ENCODE peak calls at places on chromosomes 11 and 22, in nine cellular contexts. C is stomach, G is heart right ventricle, Q is cardiac muscle cell, F is esophagus squamous epithelium, M is substantia nigra, A is mesenchymal stem cell, D is neuronal stem cell, B is keratinocyte. X is an unnamed sample.

GRCh38 chr11:86538223-86538548 is 134.2 kb downstream of the ME3 start:
- DNase-seq in C (no peak), G (no peak), Q (no peak), F (no peak), M (no peak), A (no peak), D (no peak), B (no peak), X (no peak)

GRCh38 chr11:123061403-123062157 is at the start of gene HSPA8:
- DNase-seq in C (peak), G (peak), Q (peak), F (peak), M (peak), A (peak), D (peak), B (peak), X (peak)

GRCh38 chr11:116108161-116108560 is 603.9 kb upstream of the CADM1 start:
- DNase-seq in C (no peak), G (no peak), Q (no peak), F (no peak), M (no peak), A (no peak), D (no peak), B (no peak), X (no peak)

GRCh38 chr11:112881461-112881860 is 79.8 kb upstream of the NCAM1 start:
- DNase-seq in C (peak), G (peak), Q (peak), F (peak), M (peak), A (peak), D (peak), B (no peak), X (peak)

GRCh38 chr22:47748887-47749286 is 986.4 kb downstream of the TBC1D22A start:
- DNase-seq in C (no peak), G (no peak), Q (no peak), F (no peak), M (no peak), A (no peak), D (no peak), B (no peak), X (no peak)

GRCh38 chr11:34644669-34645406 is 23.9 kb downstream of the EHF start:
- DNase-seq in C (no peak), G (no peak), Q (no peak), F (no peak), M (no peak), A (peak), D (no peak), B (no peak), X (no peak)

GRCh38 chr11:126727381-126727780 is 273.2 kb downstream of the KIRREL3 start:
- DNase-seq in C (no peak), G (no peak), Q (no peak), F (no peak), M (no peak), A (no peak), D (no peak), B (no peak), X (no peak)

GRCh38 chr11:102457865-102458264 is 5.3 kb upstream of the TMEM123 start:
- DNase-seq in C (no peak), G (no peak), Q (no peak), F (no peak), M (no peak), A (no peak), D (no peak), B (no peak), X (no peak)

GRCh38 chr11:112364962-112365481 is 104.4 kb upstream of the PLET1 start:
- DNase-seq in C (no peak), G (no peak), Q (no peak), F (no peak), M (no peak), A (peak), D (no peak), B (peak), X (no peak)

GRCh38 chr11:6992026-6992425 is 28.1 kb downstream of the ZNF214 start:
- DNase-seq in C (no peak), G (no peak), Q (no peak), F (no peak), M (no peak), A (peak), D (no peak), B (no peak), X (no peak)

GRCh38 chr22:44786136-44786535 is 33.8 kb downstream of the ARHGAP8 start:
- DNase-seq in C (no peak), G (no peak), Q (no peak), F (no peak), M (no peak), A (no peak), D (no peak), B (no peak), X (no peak)

GRCh38 chr22:19432092-19432844 is at the start of gene MRPL40:
- DNase-seq in C (peak), G (peak), Q (peak), F (peak), M (peak), A (peak), D (peak), B (peak), X (peak)

GRCh38 chr22:19429950-19430889 is 1.3 kb downstream of the HIRA start:
- DNase-seq in C (peak), G (peak), Q (peak), F (no peak), M (peak), A (peak), D (no peak), B (no peak), X (no peak)

GRCh38 chr22:19434829-19435580 is 2.7 kb downstream of the MRPL40 start:
- DNase-seq in C (no peak), G (no peak), Q (no peak), F (no peak), M (no peak), A (no peak), D (no peak), B (no peak), X (no peak)

GRCh38 chr22:19430890-19431541 is 517 bp downstream of the HIRA start:
- DNase-seq in C (peak), G (peak), Q (peak), F (no peak), M (peak), A (peak), D (peak), B (no peak), X (no peak)

DNA sequence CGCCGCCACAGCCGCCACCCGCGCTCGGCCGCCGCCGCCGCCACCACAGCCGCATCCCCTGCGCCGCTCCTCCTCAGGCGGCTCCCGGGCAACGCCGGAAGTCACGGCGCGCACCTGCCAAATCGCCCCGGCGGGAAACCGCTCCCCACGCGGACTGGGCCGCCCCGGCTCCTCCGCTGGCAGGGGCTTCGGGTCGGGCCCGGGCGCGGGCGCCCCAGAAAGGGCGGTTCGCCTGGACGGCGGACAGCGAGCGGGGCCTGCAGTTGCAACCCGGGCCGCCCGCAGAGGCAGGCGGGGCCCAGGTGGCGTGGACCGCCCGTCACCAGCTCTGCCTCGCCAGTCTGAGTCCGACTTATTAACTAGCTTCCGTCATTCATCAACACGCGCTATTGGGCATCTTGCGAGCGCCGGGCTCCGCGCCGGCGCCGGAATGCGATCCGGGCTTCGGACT is at the start of gene HIRA:
- DNase-seq in C (peak), G (peak), Q (peak), F (no peak), M (peak), A (peak), D (peak), B (no peak), X (no peak)
- H3K27ac ChIP-seq in C (peak), G (peak), Q (peak), F (peak), M (peak), A (peak), D (peak), B (peak), X (peak)

DNA sequence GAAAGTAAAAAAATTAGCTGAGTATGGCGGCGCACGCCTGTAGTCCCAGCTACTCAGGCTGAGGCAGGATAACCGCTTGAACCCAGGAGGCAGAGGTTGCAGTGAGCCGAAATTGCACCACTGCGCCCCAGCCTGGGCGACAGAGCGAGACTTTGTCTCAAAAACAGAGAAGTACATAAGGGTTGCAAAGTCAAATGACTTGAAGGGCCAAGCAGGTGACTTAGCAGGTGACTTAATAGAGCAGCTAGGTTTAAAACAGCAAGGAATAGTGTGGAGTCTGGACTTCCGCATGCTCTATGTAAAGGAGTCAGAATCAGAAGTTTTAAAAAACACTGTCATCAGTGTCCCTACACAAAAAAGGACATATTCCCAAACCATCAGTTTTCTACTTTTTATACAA is 31.7 kb downstream of the EP300 start:
- DNase-seq in C (no peak), G (no peak), Q (no peak), F (no peak), M (no peak), A (no peak), D (no peak), B (no peak), X (no peak)
- H3K27ac ChIP-seq in C (no peak), G (no peak), Q (no peak), F (no peak), M (no peak), A (no peak), D (no peak), B (no peak), X (no peak)

GRCh38 chr11:61378713-61379313 is 13.6 kb upstream of the TMEM216 start:
- DNase-seq in C (no peak), G (no peak), Q (no peak), F (no peak), M (no peak), A (peak), D (no peak), B (peak), X (no peak)
- H3K27ac ChIP-seq in C (no peak), G (no peak), Q (no peak), F (peak), M (no peak), A (peak), D (no peak), B (peak), X (peak)

GRCh38 chr11:65945430-65945911 is at the start of gene TSGA10IP:
- DNase-seq in C (no peak), G (no peak), Q (no peak), F (no peak), M (no peak), A (no peak), D (peak), B (no peak), X (no peak)
- H3K27ac ChIP-seq in C (no peak), G (no peak), Q (no peak), F (no peak), M (no peak), A (no peak), D (peak), B (no peak), X (no peak)

GRCh38 chr22:26568207-26568706 is 21.7 kb downstream of the TPST2 start:
- DNase-seq in C (no peak), G (no peak), Q (no peak), F (no peak), M (no peak), A (peak), D (peak), B (peak), X (no peak)
- H3K27ac ChIP-seq in C (no peak), G (no peak), Q (no peak), F (peak), M (no peak), A (no peak), D (peak), B (peak), X (no peak)

DNA sequence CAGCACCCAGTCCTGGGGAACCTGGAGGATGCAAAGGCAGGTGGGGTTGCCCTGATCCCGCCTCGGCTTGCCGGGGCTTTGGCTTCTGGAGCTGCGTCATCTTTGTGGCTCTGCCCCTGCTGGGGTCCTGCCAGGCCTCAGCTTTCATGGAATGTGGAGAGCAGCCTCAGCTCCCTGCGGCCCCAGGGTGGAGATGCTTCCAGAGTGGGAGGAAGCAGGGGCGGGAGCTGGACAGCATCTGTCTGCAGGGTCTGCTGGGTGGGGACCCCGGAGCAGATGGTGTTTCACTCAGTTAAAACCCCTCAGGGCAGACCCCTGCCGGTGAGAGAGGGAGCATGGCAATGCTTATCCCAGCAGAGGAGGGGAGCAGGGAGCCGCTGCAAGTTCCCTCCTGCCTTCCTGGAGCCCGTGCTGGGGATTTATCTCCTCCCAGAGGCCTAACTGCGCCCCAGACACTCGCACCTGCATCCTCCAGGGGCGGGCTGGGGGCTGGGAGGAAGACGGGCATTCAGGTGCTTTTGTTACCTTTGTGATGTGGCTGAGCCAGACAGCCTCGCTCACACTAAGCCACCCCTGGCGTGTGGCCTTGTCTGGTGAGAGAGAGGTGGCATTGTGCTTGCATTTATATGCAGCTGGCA is 15.7 kb downstream of the GRIK4 start:
- DNase-seq in C (no peak), G (no peak), Q (no peak), F (no peak), M (no peak), A (no peak), D (no peak), B (no peak), X (no peak)
- H3K27ac ChIP-seq in C (no peak), G (no peak), Q (no peak), F (no peak), M (no peak), A (no peak), D (no peak), B (no peak), X (no peak)

GRCh38 chr11:12693485-12694181 is 19.4 kb downstream of the TEAD1 start:
- DNase-seq in C (peak), G (no peak), Q (no peak), F (no peak), M (no peak), A (peak), D (no peak), B (peak), X (peak)
- H3K27ac ChIP-seq in C (peak), G (peak), Q (peak), F (peak), M (no peak), A (peak), D (no peak), B (peak), X (peak)

X was measured in thoracic aorta.